ENCODE peak calls at places on chromosomes 4 and X, in nine cellular contexts. T is neuronal stem cell; Q is naive thymus-derived CD4-positive, alpha-beta T cell; I is GM23248; S is K562; E is body of pancreas; R is GM23338; C is neural progenitor cell; L is CD8-positive, alpha-beta memory T cell. N is an unnamed sample. For H3K36me3, the result is how much of the 10 kb centered on the place peaks cover.

GRCh38 chr4:61204353-61204752 is 4.2 kb downstream of the ADGRL3 start:
- DNase-seq in I (no peak), T (peak), Q (no peak), S (no peak), C (peak), R (peak), E (no peak), L (no peak), N (no peak)

GRCh38 chrX:11954196-11954595 is 184.1 kb upstream of the FRMPD4 start:
- DNase-seq in I (no peak), L (no peak), Q (no peak), E (no peak), T (no peak), C (no peak), S (no peak), R (no peak), N (no peak)

GRCh38 chr4:110621328-110621812 is 1.5 kb downstream of the PITX2 start:
- DNase-seq in L (no peak), C (no peak), S (no peak), E (no peak), I (no peak), R (peak), T (no peak), Q (no peak), N (no peak)

GRCh38 chr4:3486556-3487270 is 23.6 kb downstream of the DOK7 start:
- DNase-seq in E (no peak), L (no peak), C (peak), T (no peak), I (no peak), S (no peak), Q (no peak), R (no peak), N (no peak)

GRCh38 chr4:72468904-72469502 is 100.0 kb downstream of the ADAMTS3 start:
- DNase-seq in R (peak), C (peak), Q (no peak), E (no peak), S (peak), T (no peak), I (peak), L (no peak), N (no peak)

GRCh38 chr4:61950625-61951024 is 750.5 kb downstream of the ADGRL3 start:
- DNase-seq in E (no peak), S (no peak), Q (no peak), R (peak), I (no peak), T (no peak), L (no peak), C (peak), N (no peak)

GRCh38 chrX:48474127-48474526 is 1.9 kb upstream of the FTSJ1 start:
- DNase-seq in T (no peak), R (peak), S (peak), L (no peak), I (peak), C (peak), E (no peak), Q (no peak), N (no peak)

GRCh38 chr4:7034262-7035081 is 8.7 kb upstream of the TADA2B start:
- DNase-seq in Q (no peak), T (no peak), E (peak), L (no peak), S (no peak), I (peak), C (peak), R (peak), N (peak)

GRCh38 chr4:113607998-113608397 is 153.5 kb downstream of the CAMK2D start:
- DNase-seq in Q (no peak), L (no peak), R (no peak), C (no peak), S (no peak), I (no peak), E (no peak), T (no peak), N (no peak)

GRCh38 chrX:1172496-1172895 is 40.0 kb downstream of the CRLF2 start:
- DNase-seq in C (no peak), Q (no peak), L (no peak), S (no peak), T (no peak), R (no peak), I (no peak), E (no peak), N (no peak)

GRCh38 chrX:43166874-43167273 is 388.9 kb upstream of the PPP1R2C start:
- DNase-seq in E (no peak), S (no peak), Q (no peak), L (no peak), T (no peak), I (no peak), C (no peak), R (no peak), N (no peak)

GRCh38 chr4:147543039-147543438 is 62.1 kb downstream of the EDNRA start:
- DNase-seq in S (no peak), E (no peak), Q (no peak), L (no peak), I (peak), C (no peak), T (no peak), R (no peak), N (no peak)

DNA sequence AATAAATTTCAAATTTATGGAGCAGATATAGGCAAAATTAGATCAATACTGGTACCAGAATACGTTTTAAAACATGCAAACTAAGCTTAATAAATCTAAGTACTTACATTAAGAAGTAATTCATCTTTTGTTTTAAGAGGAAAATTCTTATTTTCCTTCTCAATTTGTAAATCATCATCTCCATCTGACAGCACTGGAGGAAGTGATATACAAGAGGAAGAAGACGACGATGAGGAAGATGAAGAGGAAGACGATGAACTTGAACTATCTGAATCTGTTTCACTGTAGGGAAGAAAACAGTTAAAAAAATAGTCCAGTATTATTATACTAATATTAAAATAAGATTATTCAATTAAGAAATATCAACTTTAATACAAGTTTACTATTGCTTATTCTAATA is 2.6 kb downstream of the NAF1 start:
- DNase-seq in L (no peak), I (no peak), E (no peak), Q (no peak), R (no peak), S (no peak), C (no peak), T (no peak), N (no peak)
- H3K36me3 ChIP-seq in L (under half), I (under half), E (under half), Q (under half), R (under half), S (half or more), C (under half), T (half or more), N (half or more)

GRCh38 chr4:38896940-38897339 is 29.3 kb downstream of the FAM114A1 start:
- DNase-seq in S (no peak), Q (no peak), I (peak), L (no peak), R (no peak), C (no peak), E (no peak), T (no peak), N (no peak)
- H3K36me3 ChIP-seq in S (under half), Q (under half), I (half or more), L (under half), R (under half), C (under half), E (under half), T (under half), N (under half)

GRCh38 chr4:16027626-16028025 is 56.2 kb downstream of the PROM1 start:
- DNase-seq in C (no peak), R (no peak), Q (no peak), L (no peak), T (no peak), I (peak), S (no peak), E (no peak), N (no peak)

GRCh38 chr4:16031554-16032381 is 52.1 kb downstream of the PROM1 start:
- DNase-seq in E (no peak), L (no peak), Q (no peak), R (no peak), S (no peak), I (no peak), T (no peak), C (no peak), N (no peak)

GRCh38 chr4:16029886-16030285 is 53.9 kb downstream of the PROM1 start:
- DNase-seq in E (no peak), R (no peak), S (no peak), I (no peak), Q (no peak), L (no peak), T (no peak), C (no peak), N (no peak)

GRCh38 chr4:16027114-16027513 is 56.7 kb downstream of the PROM1 start:
- DNase-seq in R (no peak), Q (no peak), I (no peak), E (no peak), C (no peak), T (no peak), S (no peak), L (no peak), N (no peak)

GRCh38 chr4:16029329-16029728 is 54.5 kb downstream of the PROM1 start:
- DNase-seq in S (no peak), T (no peak), L (no peak), C (no peak), E (no peak), Q (no peak), I (peak), R (peak), N (no peak)
- H3K36me3 ChIP-seq in S (under half), T (under half), L (under half), C (under half), E (under half), Q (under half), I (under half), R (under half), N (under half)

GRCh38 chr4:88029556-88029955 is 22.1 kb downstream of the PKD2 start:
- DNase-seq in S (no peak), I (peak), T (no peak), C (no peak), Q (no peak), E (no peak), R (no peak), L (no peak), N (no peak)
- H3K36me3 ChIP-seq in S (under half), I (under half), T (half or more), C (under half), Q (under half), E (under half), R (under half), L (under half), N (under half)